ENCODE peak calls at places on chromosome 19, in six cellular contexts. Y, A, U, F, D and P are unnamed samples.

GRCh38 chr19:15297416-15298224 is 34.7 kb downstream of the BRD4 start:
- DNase-seq in A (peak), Y (peak), F (peak), U (peak), D (peak), P (no peak)

GRCh38 chr19:16615788-16616187 is 12.2 kb downstream of the MED26 start:
- DNase-seq in D (no peak), A (no peak), U (no peak), F (no peak), Y (no peak), P (no peak)

GRCh38 chr19:39946532-39946931 is 12.1 kb upstream of the FCGBP start:
- DNase-seq in Y (no peak), D (peak), F (no peak), U (no peak), A (no peak), P (no peak)

GRCh38 chr19:47095707-47096704 is 17.6 kb downstream of the ZC3H4 start:
- DNase-seq in F (no peak), A (peak), Y (peak), D (peak), U (peak), P (no peak)

GRCh38 chr19:31138077-31138476 is 211.2 kb downstream of the TSHZ3 start:
- DNase-seq in D (no peak), A (no peak), U (no peak), Y (no peak), F (no peak), P (no peak)

GRCh38 chr19:35000647-35001501 is 751 bp downstream of the GRAMD1A start:
- DNase-seq in F (peak), Y (peak), A (peak), U (no peak), D (peak), P (peak)

GRCh38 chr19:53927745-53928144 is 18.7 kb downstream of the CACNG7 start:
- DNase-seq in D (peak), F (peak), A (peak), Y (peak), U (no peak), P (peak)

GRCh38 chr19:11984986-11985385 is 20.1 kb downstream of the ZNF763 start:
- DNase-seq in Y (no peak), D (no peak), U (no peak), A (no peak), F (no peak), P (peak)

GRCh38 chr19:42185281-42185680 is 32.2 kb downstream of the DEDD2 start:
- DNase-seq in D (no peak), Y (peak), U (no peak), F (peak), A (peak), P (no peak)
- H3K9ac ChIP-seq in D (no peak), Y (no peak), U (no peak), F (no peak), A (no peak), P (no peak)

DNA sequence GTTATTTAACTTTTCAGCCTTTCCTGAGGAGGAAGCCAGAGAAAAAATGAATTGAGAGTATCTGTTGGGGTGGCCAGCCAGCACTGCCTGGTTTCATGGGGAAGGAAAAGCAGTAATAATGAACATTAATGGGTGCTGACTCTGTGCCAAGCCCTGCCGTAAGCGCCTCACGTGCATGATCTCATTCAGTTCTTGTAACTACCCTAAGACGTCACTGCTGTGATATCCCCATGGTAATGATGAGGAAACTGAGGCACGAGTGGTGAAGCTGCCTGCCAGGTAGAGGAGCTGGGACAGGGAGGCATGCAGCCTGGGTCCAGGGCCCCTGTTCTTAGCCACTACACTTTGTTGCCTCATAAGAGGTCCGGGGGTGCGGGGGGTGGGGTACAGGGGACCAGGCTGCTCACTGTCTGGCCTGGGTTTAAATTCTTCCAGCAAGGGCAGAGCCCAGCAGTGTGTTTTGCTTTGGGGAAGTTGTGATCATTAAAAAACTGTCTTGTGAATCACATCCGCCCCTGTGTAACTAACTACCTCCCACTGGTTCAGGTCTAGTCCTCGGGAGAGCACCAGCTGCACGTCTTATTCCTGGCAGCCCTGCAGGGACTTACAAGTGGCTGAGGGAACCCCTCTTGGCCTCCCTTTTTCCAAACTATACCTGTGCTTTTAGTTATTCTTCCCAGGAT is 127.3 kb downstream of the SIPA1L3 start:
- DNase-seq in D (no peak), F (peak), Y (peak), U (no peak), A (peak), P (no peak)
- TF ChIP-seq CTCF in D (no peak), F (no peak), Y (no peak), U (no peak), A (no peak), P (no peak)

DNA sequence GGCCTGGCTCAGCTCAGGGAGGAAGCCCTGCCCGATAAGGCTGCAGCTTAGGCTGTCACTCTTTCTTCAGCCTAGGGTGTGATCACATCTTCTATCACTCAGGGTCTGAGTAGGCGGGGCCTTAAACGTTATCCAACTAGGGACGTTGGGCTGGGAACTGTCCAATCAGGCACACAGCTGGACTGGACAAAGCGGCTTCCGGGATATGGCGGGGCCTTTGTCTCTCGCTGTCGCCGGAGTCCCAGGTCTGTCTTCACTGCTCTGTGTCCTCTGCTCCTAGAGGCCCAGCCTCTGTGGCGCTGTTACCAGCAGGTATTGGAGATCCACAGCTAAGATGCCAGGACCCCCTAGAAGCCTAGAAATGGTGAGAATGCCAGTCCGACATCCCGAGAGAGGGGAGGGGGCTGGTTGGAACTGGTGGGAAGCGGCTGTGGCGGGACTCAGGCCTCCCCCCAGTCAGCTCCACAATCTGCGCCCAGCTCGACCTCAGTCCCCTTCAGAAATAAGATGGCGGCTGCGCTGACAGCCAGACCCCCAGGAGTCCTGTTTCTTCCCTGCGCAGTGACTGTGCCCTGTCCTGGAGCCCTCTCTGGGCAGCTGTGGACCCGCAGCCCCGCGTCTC is at the start of gene ZNF254:
- DNase-seq in U (no peak), F (peak), Y (peak), A (peak), D (peak), P (peak)
- H2AFZ ChIP-seq in U (no peak), F (peak), Y (peak), A (peak), D (peak), P (peak)

GRCh38 chr19:13103961-13104847 is 1.5 kb upstream of the LYL1 start:
- DNase-seq in A (no peak), F (no peak), U (no peak), Y (no peak), D (no peak), P (peak)

GRCh38 chr19:13101590-13102415 is 855 bp downstream of the LYL1 start:
- DNase-seq in Y (no peak), A (no peak), U (no peak), F (no peak), D (no peak), P (no peak)

GRCh38 chr19:13102416-13102665 is 317 bp downstream of the LYL1 start:
- DNase-seq in F (no peak), D (no peak), Y (no peak), U (no peak), A (no peak), P (no peak)

GRCh38 chr19:13103585-13103923 is 896 bp upstream of the LYL1 start:
- DNase-seq in D (no peak), A (no peak), U (no peak), F (no peak), Y (no peak), P (no peak)

DNA sequence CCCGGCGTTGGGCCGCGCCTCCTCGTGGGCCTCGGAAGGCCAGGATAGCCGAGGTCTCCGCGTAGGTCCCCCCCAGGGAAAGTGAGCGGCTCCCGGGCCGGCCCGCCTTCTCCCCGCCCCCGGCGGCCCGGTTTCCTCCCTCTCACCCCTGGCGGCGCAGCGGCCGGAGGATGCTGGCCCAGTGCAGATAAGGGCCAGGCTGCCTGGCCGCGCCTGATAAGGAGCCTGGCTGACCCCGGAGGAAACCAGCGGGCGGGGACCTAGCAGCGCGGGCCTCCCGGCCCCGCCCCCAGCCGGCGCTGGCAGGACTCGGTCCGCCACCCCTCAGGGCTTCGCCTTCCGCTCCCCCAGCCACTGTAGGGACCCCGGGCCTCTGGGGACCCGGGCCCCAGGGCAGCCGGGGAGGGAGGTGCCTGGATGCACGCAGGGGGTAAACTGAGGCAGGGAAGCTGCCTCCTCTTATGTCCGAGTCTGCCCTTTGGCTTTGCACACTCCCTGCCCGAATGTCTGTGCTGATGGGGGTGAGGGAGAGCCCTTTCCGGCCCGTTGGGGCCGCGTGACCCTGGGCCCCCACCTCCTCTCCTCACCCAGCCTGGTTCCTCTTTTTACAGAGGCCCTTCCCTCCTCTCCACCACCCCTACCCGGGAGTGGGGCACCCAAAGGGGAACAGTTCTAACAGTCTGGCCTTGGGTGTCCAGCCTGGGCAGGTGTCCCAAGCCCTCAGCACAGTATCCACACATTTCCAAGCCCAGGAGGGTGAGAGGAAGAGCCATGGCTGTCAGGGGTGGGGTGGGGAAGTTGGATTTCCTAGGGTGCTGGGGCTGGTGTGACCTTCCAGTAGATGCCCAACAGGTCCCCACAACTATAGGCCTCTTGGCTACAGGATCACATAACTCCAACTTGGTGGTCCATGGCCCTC is at the start of gene LYL1:
- DNase-seq in A (no peak), D (no peak), U (no peak), F (no peak), Y (peak), P (peak)
- H3K9ac ChIP-seq in A (peak), D (no peak), U (peak), F (peak), Y (peak), P (no peak)

DNA sequence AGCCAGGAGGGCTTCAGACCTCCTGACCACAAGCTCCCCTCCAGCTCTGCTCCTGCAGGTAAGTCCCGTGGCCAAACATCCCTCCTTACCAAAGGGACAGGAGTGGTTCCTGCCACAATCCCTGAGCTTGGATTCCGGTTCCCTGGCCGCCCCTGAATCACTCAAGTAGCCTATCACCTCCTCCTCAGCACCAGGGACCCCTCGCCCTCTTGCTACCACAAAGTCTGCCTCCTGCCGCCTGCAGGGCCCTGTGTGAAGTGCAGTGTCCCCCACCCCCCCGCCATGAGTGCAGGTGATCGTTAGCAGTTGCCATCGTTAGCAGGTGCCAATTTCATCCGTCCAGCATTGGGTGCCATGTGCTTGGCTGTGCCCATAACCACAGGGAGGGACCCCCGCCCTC is 40.8 kb upstream of the RANBP3 start:
- DNase-seq in Y (no peak), D (no peak), F (no peak), U (no peak), A (no peak), P (peak)
- TF ChIP-seq CTCF in Y (no peak), D (no peak), F (no peak), U (no peak), A (no peak), P (peak)

DNA sequence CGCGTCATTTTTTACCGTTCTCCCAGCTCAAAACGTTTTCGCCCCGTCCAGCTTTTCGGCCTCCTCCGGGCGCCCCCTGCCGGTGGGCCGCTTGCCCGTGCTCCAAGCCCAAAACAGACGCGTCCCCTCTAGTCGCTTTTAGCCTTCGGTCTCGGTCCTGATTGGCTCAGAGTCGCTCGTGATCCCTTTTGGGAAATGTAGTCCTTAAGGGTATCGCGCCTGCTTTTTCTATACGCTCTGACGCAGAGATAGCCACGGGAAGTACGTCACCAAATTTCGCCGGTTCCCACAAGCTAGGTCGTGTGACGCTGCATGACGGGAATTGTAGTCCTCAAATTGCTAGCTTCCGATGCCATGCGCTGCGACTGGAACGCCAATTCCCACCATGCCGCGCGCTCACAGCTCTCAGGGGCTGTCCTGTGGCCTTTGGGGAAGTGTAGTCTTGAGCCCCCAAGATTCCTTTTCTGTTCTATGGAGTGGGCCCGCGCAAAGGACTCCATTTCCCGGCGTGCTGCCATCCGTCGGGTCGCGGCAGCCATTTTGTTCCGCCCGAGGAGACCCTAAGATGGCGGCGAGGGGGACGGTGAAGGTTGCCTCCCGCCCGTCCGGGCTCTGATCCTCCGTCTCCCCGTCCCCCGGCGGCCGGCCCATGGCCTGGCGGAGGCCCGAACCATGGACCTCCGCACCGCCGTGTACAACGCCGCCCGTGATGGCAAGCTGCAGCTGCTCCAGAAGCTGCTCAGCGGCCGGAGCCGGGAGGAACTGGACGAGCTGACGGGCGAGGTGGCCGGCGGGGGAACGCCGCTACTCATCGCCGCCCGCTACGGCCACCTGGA is at the start of gene FEM1A:
- DNase-seq in Y (peak), A (peak), F (peak), D (peak), U (peak), P (peak)
- H2AFZ ChIP-seq in Y (peak), A (peak), F (peak), D (peak), U (peak), P (peak)

GRCh38 chr19:45780448-45781281 is 1.6 kb downstream of the DMPK start:
- DNase-seq in D (no peak), Y (no peak), F (no peak), A (no peak), U (no peak), P (no peak)
- H3K9ac ChIP-seq in D (no peak), Y (peak), F (peak), A (no peak), U (peak), P (no peak)

GRCh38 chr19:986083-986482 is 1.9 kb downstream of the WDR18 start:
- DNase-seq in U (no peak), F (no peak), A (no peak), Y (no peak), D (no peak), P (no peak)

GRCh38 chr19:988081-988480 is 3.9 kb downstream of the WDR18 start:
- DNase-seq in Y (peak), F (no peak), U (no peak), A (no peak), D (no peak), P (no peak)

GRCh38 chr19:982567-983170 is 1.5 kb upstream of the WDR18 start:
- DNase-seq in Y (peak), U (no peak), D (peak), F (peak), A (no peak), P (peak)

GRCh38 chr19:980133-980998 is 3.8 kb upstream of the WDR18 start:
- DNase-seq in Y (no peak), A (no peak), D (no peak), F (no peak), U (no peak), P (peak)

DNA sequence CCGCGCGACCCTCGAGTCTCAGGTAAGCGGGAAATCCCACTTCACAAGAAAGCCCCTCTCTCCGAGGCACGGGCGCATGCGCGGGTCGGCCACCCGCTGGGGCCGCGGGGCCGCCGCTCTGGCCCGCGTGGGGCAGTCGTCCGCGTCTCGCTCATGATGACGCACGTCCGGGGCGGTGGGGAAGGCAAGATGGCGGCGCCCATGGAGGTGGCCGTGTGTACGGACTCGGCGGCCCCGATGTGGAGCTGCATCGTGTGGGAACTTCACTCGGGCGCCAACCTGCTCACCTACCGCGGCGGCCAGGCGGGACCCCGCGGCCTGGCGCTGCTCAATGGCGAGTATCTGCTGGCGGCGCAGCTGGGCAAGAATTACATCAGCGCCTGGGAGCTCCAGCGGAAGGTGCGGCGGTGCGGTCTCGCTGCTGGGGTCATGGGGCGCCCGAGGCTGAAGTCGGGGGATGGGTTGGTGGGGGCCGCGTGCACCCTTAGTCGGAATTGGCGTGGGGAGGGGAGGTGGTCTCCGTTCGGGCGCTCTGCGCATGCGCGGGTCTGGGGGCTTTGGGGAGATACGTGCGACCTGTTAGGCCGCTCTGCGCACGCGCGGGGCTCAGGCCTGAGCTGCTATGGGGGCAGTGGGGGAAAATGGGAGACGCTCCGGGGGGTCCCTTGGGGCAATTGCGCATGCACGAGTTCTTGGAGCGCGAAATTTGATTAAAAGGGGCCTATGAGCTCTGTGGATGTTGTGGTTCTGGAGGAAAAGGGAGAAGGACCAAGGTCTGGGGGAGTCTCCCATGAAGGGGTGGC is at the start of gene WDR18:
- DNase-seq in D (peak), Y (peak), U (peak), A (peak), F (peak), P (peak)
- TF ChIP-seq CTCF in D (no peak), Y (no peak), U (no peak), A (no peak), F (peak), P (peak)

DNA sequence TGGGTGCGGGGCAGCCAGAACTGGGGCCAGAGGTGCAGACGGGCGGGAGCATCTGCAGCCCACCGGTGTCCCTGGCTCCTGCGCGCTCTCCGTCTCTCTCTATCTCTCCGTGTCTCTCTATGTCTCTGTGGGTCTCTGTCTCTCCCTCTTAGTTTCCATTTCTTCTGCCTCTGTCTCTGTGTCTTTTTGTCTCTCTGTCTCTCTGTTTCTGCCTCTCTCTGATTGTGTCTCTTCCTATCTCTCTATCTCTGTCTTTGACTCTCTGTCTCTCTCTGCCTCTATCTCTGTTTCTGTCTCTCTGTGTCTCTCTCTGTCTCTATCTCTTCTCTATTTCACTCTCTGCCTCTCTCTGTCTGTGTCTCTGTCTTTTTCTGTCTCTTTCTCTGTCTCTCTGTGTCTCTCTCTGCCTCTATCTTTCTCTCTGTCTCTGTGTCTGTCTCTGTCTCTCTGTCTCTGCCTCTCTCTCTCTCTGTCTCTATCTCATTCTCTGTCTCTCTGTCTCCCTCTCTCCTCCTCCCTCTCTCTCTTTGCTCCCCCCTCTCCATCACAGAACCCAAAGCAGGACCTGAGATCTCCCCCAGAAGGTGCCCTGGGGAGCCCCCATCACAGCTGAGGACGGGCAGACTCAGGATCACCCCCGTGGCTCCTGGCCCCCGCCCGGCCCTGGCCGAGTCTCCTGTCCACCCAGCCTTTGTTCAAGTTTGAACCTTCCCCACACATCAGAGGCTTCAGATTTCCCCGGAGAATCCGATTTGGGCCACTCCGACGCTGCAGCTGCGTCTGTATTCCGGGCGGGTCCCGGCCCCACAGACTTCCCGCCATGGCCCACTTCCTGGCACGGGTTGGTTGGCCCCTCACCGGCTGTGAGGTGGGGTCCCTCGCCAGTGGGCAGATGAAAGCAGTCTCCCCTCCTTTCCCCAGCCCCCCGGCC is 48.6 kb upstream of the TCF3 start:
- DNase-seq in D (no peak), U (no peak), A (no peak), F (no peak), Y (no peak), P (no peak)
- H2AFZ ChIP-seq in D (peak), U (no peak), A (no peak), F (no peak), Y (no peak), P (no peak)